ENCODE peak calls at places on chromosome 1, in six cellular contexts. T is NCI-H446; H is NCI-H774; Y is choroid plexus epithelial cell; G is effector CD8-positive, alpha-beta T cell; D is activated T-cell treated with anti-CD3 and anti-CD28 coated beads for 24 hours. P is an unnamed sample.

GRCh38 chr1:15650433-15650832 is 33.2 kb downstream of the DDI2 start:
- DNase-seq in Y (no peak), G (no peak), T (no peak), D (no peak), H (no peak), P (no peak)

GRCh38 chr1:230753586-230754251 is 6.5 kb downstream of the CAPN9 start:
- DNase-seq in G (no peak), D (peak), Y (peak), H (peak), T (no peak), P (peak)

GRCh38 chr1:218585565-218586184 is 240.5 kb downstream of the TGFB2 start:
- DNase-seq in G (no peak), T (no peak), D (no peak), Y (peak), H (no peak), P (no peak)

GRCh38 chr1:6082430-6082971 is 36.8 kb downstream of the KCNAB2 start:
- DNase-seq in D (no peak), H (no peak), Y (peak), T (peak), G (no peak), P (no peak)

GRCh38 chr1:66090863-66091457 is 298.3 kb downstream of the PDE4B start:
- DNase-seq in G (no peak), Y (peak), T (no peak), H (no peak), D (no peak), P (no peak)

GRCh38 chr1:195462646-195463045 is 1145.6 kb downstream of the KCNT2 start:
- DNase-seq in H (no peak), D (no peak), T (no peak), G (no peak), Y (peak), P (no peak)

GRCh38 chr1:106620521-106620954 is 435.9 kb upstream of the PRMT6 start:
- DNase-seq in G (no peak), Y (peak), T (peak), D (no peak), H (no peak), P (no peak)

GRCh38 chr1:155941845-155942507 is 538 bp downstream of the RXFP4 start:
- DNase-seq in T (no peak), G (no peak), Y (no peak), H (no peak), D (no peak), P (no peak)

GRCh38 chr1:115727706-115728249 is 40.7 kb downstream of the CASQ2 start:
- DNase-seq in T (no peak), Y (peak), G (no peak), H (no peak), D (no peak), P (no peak)

GRCh38 chr1:38006008-38006828 is 904 bp upstream of the FHL3 start:
- DNase-seq in G (no peak), H (no peak), D (no peak), Y (no peak), T (no peak), P (no peak)

GRCh38 chr1:18641005-18641941 is 10.6 kb downstream of the PAX7 start:
- DNase-seq in G (no peak), H (no peak), T (no peak), D (no peak), Y (no peak), P (no peak)

GRCh38 chr1:30462826-30463425 is 260.5 kb downstream of the MATN1 start:
- DNase-seq in T (no peak), Y (no peak), D (no peak), H (no peak), G (no peak), P (no peak)

GRCh38 chr1:110187139-110187890 is 22.8 kb upstream of the KCNC4 start:
- DNase-seq in H (no peak), D (no peak), G (no peak), Y (no peak), T (no peak), P (no peak)

GRCh38 chr1:46622341-46622740 is 5.7 kb upstream of the MOB3C start:
- DNase-seq in H (no peak), T (no peak), D (no peak), Y (peak), G (no peak), P (no peak)

GRCh38 chr1:11134352-11135266 is 34.9 kb upstream of the EXOSC10 start:
- DNase-seq in D (no peak), T (peak), Y (no peak), H (no peak), G (no peak), P (no peak)

GRCh38 chr1:235108185-235108593 is 20.4 kb downstream of the TOMM20 start:
- DNase-seq in Y (no peak), D (no peak), G (no peak), T (no peak), H (no peak), P (no peak)

GRCh38 chr1:22789356-22789994 is 78.8 kb downstream of the EPHB2 start:
- DNase-seq in D (no peak), T (no peak), H (no peak), G (no peak), Y (peak), P (no peak)

GRCh38 chr1:53344921-53345838 is 17.3 kb upstream of the LRP8 start:
- DNase-seq in G (no peak), Y (no peak), D (no peak), T (no peak), H (no peak), P (no peak)

GRCh38 chr1:181911715-181912114 is 149.8 kb downstream of the ZNF648 start:
- DNase-seq in Y (no peak), G (no peak), T (no peak), H (no peak), D (no peak), P (peak)

GRCh38 chr1:2583871-2584341 is 2.7 kb upstream of the PRXL2B start:
- DNase-seq in D (no peak), G (no peak), H (peak), T (no peak), Y (no peak), P (no peak)

GRCh38 chr1:23531695-23532094 is 662 bp upstream of the E2F2 start:
- DNase-seq in Y (no peak), D (no peak), T (no peak), G (no peak), H (no peak), P (no peak)

GRCh38 chr1:218743861-218744505 is 398.8 kb downstream of the TGFB2 start:
- DNase-seq in H (no peak), G (no peak), T (no peak), Y (no peak), D (no peak), P (no peak)

GRCh38 chr1:40303790-40304189 is 13.3 kb downstream of the COL9A2 start:
- DNase-seq in D (no peak), T (no peak), H (no peak), G (no peak), Y (no peak), P (no peak)

GRCh38 chr1:26730695-26731094 is 34.9 kb downstream of the ARID1A start:
- DNase-seq in T (no peak), H (no peak), D (no peak), G (no peak), Y (peak), P (no peak)

GRCh38 chr1:224264321-224264720 is 65.7 kb downstream of the NVL start:
- DNase-seq in T (no peak), H (no peak), D (no peak), G (no peak), Y (peak), P (no peak)

GRCh38 chr1:32549601-32550000 is 10.4 kb downstream of the ZBTB8A start:
- DNase-seq in Y (no peak), T (no peak), D (no peak), H (no peak), G (no peak), P (no peak)